ENCODE peak calls at places on chromosomes 1 and 21, in four cellular contexts. One of them, this sample, is unnamed.

GRCh38 chr1:204495078-204495753 is 611 bp upstream of the PIK3C2B start:
- DNase-seq in GM12878: no peak
- DNase-seq in IMR-90: no peak
- DNase-seq in endothelial cell of umbilical vein: no peak
- DNase-seq in this sample: no peak

GRCh38 chr1:47214554-47214953 is 17.5 kb downstream of the TAL1 start:
- DNase-seq in GM12878: no peak
- DNase-seq in IMR-90: no peak
- DNase-seq in endothelial cell of umbilical vein: no peak
- DNase-seq in this sample: no peak

GRCh38 chr1:211699059-211699458 is 23.6 kb upstream of the NEK2 start:
- DNase-seq in GM12878: no peak
- DNase-seq in IMR-90: no peak
- DNase-seq in endothelial cell of umbilical vein: no peak
- DNase-seq in this sample: no peak

GRCh38 chr1:99919221-99919620 is 50.6 kb upstream of the SLC35A3 start:
- DNase-seq in GM12878: no peak
- DNase-seq in IMR-90: no peak
- DNase-seq in endothelial cell of umbilical vein: no peak
- DNase-seq in this sample: no peak

GRCh38 chr1:65114312-65114711 is 33.7 kb upstream of the AK4 start:
- DNase-seq in GM12878: no peak
- DNase-seq in IMR-90: no peak
- DNase-seq in endothelial cell of umbilical vein: peak
- DNase-seq in this sample: no peak

GRCh38 chr1:44049839-44050238 is 18.6 kb upstream of the SLC6A9 start:
- DNase-seq in GM12878: no peak
- DNase-seq in IMR-90: peak
- DNase-seq in endothelial cell of umbilical vein: peak
- DNase-seq in this sample: no peak

GRCh38 chr1:99305626-99306025 is 41.3 kb downstream of the PLPPR4 start:
- DNase-seq in GM12878: no peak
- DNase-seq in IMR-90: peak
- DNase-seq in endothelial cell of umbilical vein: no peak
- DNase-seq in this sample: no peak

GRCh38 chr21:34603002-34603709 is 11.8 kb downstream of the RCAN1 start:
- DNase-seq in GM12878: no peak
- DNase-seq in IMR-90: peak
- DNase-seq in endothelial cell of umbilical vein: peak
- DNase-seq in this sample: peak

GRCh38 chr1:115317101-115318012 is 20.7 kb downstream of the NGF start:
- DNase-seq in GM12878: no peak
- DNase-seq in IMR-90: peak
- DNase-seq in endothelial cell of umbilical vein: no peak
- DNase-seq in this sample: no peak

GRCh38 chr1:115976900-115977480 is 677 bp downstream of the SLC22A15 start:
- DNase-seq in GM12878: no peak
- DNase-seq in IMR-90: no peak
- DNase-seq in endothelial cell of umbilical vein: no peak
- DNase-seq in this sample: no peak

GRCh38 chr1:195580988-195581387 is 1027.3 kb downstream of the KCNT2 start:
- DNase-seq in GM12878: no peak
- DNase-seq in IMR-90: peak
- DNase-seq in endothelial cell of umbilical vein: no peak
- DNase-seq in this sample: no peak

DNA sequence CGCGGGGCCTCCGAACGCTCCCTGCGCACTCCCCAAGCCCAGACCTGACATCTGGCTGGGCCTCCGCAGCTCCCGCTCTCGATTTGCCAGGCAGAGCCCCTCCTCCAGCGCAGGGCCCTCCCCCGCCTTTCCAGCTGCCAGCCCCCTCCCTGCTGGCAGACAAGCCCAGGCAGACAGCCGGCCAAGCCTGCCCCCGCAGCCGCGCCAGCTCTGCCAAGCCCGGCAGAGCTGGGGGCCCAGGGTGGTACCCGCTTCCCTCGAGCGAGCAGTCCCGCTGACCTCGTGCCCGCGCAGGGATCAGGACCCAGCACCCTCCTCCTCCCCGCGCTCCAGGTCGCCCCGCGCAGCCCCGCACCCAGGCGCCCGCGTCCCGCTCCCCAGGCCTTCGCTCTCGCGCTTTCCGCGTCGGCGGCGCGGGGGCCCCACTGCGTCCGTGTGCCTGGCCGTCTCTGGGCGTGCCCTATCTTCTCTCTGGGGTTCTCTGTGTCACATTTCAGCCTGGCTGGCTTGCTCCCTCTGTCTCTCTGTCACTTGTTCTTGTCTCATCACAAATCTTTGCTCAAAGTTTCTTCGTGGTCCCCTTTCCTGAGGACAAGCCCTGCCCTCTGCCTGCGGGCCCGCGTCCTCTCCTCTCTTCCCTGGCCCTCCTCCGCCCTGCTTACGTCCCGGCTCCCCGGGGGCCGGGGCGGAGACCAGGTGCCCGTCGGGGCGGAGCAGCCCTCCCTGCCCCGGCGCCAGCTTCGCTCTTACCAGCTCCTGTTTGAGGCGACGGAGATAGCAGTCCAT is 566 bp downstream of the INKA2 start:
- DNase-seq in GM12878: no peak
- DNase-seq in IMR-90: peak
- DNase-seq in endothelial cell of umbilical vein: peak
- DNase-seq in this sample: peak
- TF ChIP-seq FOS in GM12878: no peak
- TF ChIP-seq FOS in IMR-90: no peak
- TF ChIP-seq FOS in endothelial cell of umbilical vein: no peak
- TF ChIP-seq FOS in this sample: no peak

GRCh38 chr1:162561616-162562451 is at the start of gene UAP1:
- DNase-seq in GM12878: no peak
- DNase-seq in IMR-90: no peak
- DNase-seq in endothelial cell of umbilical vein: no peak
- DNase-seq in this sample: no peak

GRCh38 chr1:162560303-162561036 is 1.1 kb upstream of the UAP1 start:
- DNase-seq in GM12878: no peak
- DNase-seq in IMR-90: no peak
- DNase-seq in endothelial cell of umbilical vein: no peak
- DNase-seq in this sample: no peak

GRCh38 chr1:162564762-162565218 is 3.3 kb downstream of the UAP1 start:
- DNase-seq in GM12878: no peak
- DNase-seq in IMR-90: peak
- DNase-seq in endothelial cell of umbilical vein: no peak
- DNase-seq in this sample: peak

GRCh38 chr1:162561037-162561615 is 396 bp upstream of the UAP1 start:
- DNase-seq in GM12878: peak
- DNase-seq in IMR-90: peak
- DNase-seq in endothelial cell of umbilical vein: peak
- DNase-seq in this sample: peak

GRCh38 chr1:162562452-162562828 is 918 bp downstream of the UAP1 start:
- DNase-seq in GM12878: no peak
- DNase-seq in IMR-90: peak
- DNase-seq in endothelial cell of umbilical vein: peak
- DNase-seq in this sample: no peak
- TF ChIP-seq FOS in GM12878: no peak
- TF ChIP-seq FOS in IMR-90: no peak
- TF ChIP-seq FOS in endothelial cell of umbilical vein: no peak
- TF ChIP-seq FOS in this sample: no peak

GRCh38 chr1:217273866-217274265 is 357.0 kb downstream of the GPATCH2 start:
- DNase-seq in GM12878: no peak
- DNase-seq in IMR-90: peak
- DNase-seq in endothelial cell of umbilical vein: no peak
- DNase-seq in this sample: no peak

GRCh38 chr1:217274927-217275616 is 355.8 kb downstream of the GPATCH2 start:
- DNase-seq in GM12878: no peak
- DNase-seq in IMR-90: peak
- DNase-seq in endothelial cell of umbilical vein: no peak
- DNase-seq in this sample: no peak

GRCh38 chr1:217275617-217276398 is 355.1 kb downstream of the GPATCH2 start:
- DNase-seq in GM12878: no peak
- DNase-seq in IMR-90: peak
- DNase-seq in endothelial cell of umbilical vein: no peak
- DNase-seq in this sample: no peak

GRCh38 chr1:217272385-217272784 is 358.5 kb downstream of the GPATCH2 start:
- DNase-seq in GM12878: no peak
- DNase-seq in IMR-90: peak
- DNase-seq in endothelial cell of umbilical vein: no peak
- DNase-seq in this sample: no peak

DNA sequence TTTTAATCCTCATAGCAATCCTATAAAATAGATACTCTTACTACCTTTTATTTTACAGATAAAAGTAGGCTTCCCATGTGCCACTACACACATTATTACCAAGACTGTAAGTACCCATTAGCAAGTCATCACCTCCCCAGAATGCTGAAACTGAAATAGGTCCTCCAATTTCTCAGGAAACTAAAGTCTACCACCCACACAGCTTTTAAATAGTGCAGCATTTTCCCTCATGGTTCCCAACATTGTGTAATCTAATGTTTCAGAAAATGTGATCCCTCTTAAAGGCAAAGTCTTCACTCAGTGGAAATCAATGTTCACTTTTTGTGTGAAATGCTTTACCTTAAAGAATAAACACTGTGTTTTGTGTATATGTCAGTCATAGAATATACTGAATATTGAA is 356.5 kb downstream of the GPATCH2 start:
- DNase-seq in GM12878: no peak
- DNase-seq in IMR-90: peak
- DNase-seq in endothelial cell of umbilical vein: no peak
- DNase-seq in this sample: no peak
- TF ChIP-seq FOS in GM12878: no peak
- TF ChIP-seq FOS in IMR-90: no peak
- TF ChIP-seq FOS in endothelial cell of umbilical vein: no peak
- TF ChIP-seq FOS in this sample: no peak

GRCh38 chr1:183520379-183520778 is 48.1 kb downstream of the SMG7 start:
- DNase-seq in GM12878: no peak
- DNase-seq in IMR-90: no peak
- DNase-seq in endothelial cell of umbilical vein: peak
- DNase-seq in this sample: no peak
- TF ChIP-seq FOS in GM12878: no peak
- TF ChIP-seq FOS in IMR-90: no peak
- TF ChIP-seq FOS in endothelial cell of umbilical vein: no peak
- TF ChIP-seq FOS in this sample: no peak

GRCh38 chr1:192771341-192771740 is 37.5 kb upstream of the RGS2 start:
- DNase-seq in GM12878: no peak
- DNase-seq in IMR-90: no peak
- DNase-seq in endothelial cell of umbilical vein: no peak
- DNase-seq in this sample: no peak
- TF ChIP-seq FOS in GM12878: no peak
- TF ChIP-seq FOS in IMR-90: no peak
- TF ChIP-seq FOS in endothelial cell of umbilical vein: no peak
- TF ChIP-seq FOS in this sample: no peak

DNA sequence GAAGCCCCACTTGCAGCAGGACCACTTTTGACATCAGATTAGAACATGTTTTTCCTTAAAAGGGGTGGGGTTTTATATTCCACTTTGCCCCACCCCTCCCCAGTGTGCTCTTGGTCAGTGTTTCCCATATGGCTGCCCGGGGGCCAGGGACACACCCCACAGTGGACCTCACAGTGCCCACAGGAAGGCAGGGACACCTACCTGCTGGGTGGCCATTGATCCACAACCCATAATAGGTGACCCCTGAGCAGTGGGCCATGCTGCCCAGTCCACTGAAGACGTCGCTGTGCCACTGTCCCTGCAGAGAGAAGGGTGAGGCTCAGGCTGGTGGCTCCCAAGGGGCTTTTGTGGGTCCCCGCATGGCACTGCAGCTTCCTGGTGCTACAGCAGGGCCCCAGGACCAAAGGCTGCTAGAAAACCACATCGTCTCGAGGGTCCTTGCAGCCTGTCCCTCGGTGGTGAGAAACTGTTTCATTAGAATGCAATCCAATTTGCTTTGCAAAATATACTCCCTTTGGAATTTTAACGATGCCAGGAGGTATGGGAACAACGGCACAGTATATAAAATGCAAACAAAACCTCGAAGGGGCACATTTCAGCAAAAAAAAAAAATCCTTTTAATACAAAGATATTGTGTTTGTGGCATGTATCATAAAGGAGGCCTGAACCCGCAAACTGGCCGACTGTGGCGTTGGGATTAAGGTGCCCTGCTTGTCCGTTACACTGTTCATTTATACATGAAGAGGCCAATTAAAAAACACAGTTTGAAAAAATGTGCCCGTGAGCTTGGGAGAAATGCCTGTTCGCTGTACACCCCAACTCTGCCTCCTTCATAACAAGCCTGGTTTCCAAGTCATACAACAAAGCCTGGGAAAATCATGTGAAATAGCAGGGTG is 16.8 kb downstream of the MORN1 start:
- DNase-seq in GM12878: no peak
- DNase-seq in IMR-90: no peak
- DNase-seq in endothelial cell of umbilical vein: no peak
- DNase-seq in this sample: no peak
- TF ChIP-seq FOS in GM12878: no peak
- TF ChIP-seq FOS in IMR-90: no peak
- TF ChIP-seq FOS in endothelial cell of umbilical vein: no peak
- TF ChIP-seq FOS in this sample: no peak

GRCh38 chr1:59693431-59693830 is 121.3 kb upstream of the HOOK1 start:
- DNase-seq in GM12878: no peak
- DNase-seq in IMR-90: no peak
- DNase-seq in endothelial cell of umbilical vein: no peak
- DNase-seq in this sample: no peak

GRCh38 chr1:59689741-59690140 is 125.0 kb upstream of the HOOK1 start:
- DNase-seq in GM12878: no peak
- DNase-seq in IMR-90: no peak
- DNase-seq in endothelial cell of umbilical vein: no peak
- DNase-seq in this sample: no peak

GRCh38 chr1:59690531-59690930 is 124.2 kb upstream of the HOOK1 start:
- DNase-seq in GM12878: no peak
- DNase-seq in IMR-90: no peak
- DNase-seq in endothelial cell of umbilical vein: no peak
- DNase-seq in this sample: no peak

GRCh38 chr1:59692591-59692990 is 122.2 kb upstream of the HOOK1 start:
- DNase-seq in GM12878: no peak
- DNase-seq in IMR-90: peak
- DNase-seq in endothelial cell of umbilical vein: no peak
- DNase-seq in this sample: no peak

DNA sequence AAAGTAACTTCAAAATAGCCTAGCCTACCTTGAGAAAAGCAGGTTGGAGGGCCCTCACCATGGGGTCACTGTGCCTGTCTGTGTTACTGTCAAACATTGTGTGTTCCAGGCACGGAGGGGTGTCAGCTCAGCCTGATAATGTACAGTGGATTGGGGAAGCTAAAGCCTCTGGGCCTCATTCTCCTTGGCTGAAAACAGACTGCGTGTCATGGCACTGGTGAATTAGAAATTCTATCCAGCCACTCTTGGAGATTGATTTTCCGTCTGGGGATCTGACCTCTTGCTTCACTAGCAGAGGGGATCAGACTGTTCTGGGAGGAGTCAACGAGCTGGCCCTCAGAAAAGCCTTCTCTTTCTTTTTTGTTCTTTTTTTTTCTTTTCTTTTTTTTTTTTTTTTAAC is 123.5 kb upstream of the HOOK1 start:
- DNase-seq in GM12878: no peak
- DNase-seq in IMR-90: no peak
- DNase-seq in endothelial cell of umbilical vein: no peak
- DNase-seq in this sample: no peak
- TF ChIP-seq FOS in GM12878: no peak
- TF ChIP-seq FOS in IMR-90: no peak
- TF ChIP-seq FOS in endothelial cell of umbilical vein: no peak
- TF ChIP-seq FOS in this sample: no peak